ENCODE peak calls at places on chromosomes 12 and 14, in eight cellular contexts. L is left lung; O is left ventricle myocardium inferior; B is kidney; A is CD8-positive, alpha-beta T cell; M is tibial artery; V is CD4-positive, alpha-beta memory T cell; Q is H9. F is an unnamed sample.
A peak's percentile ranks its signal among the peaks of the same experiment; 100 is the strongest.

GRCh38 chr14:76333664-76334063 is 42.3 kb upstream of the ESRRB start:
- DNase-seq in L (no peak), O (no peak), B (no peak), A (no peak), M (no peak), V (no peak), Q (no peak), F (no peak)

GRCh38 chr12:54352891-54353874 is 11.1 kb downstream of the GPR84 start:
- DNase-seq in L (peak; percentile 40), O (no peak), B (no peak), A (no peak), M (no peak), V (no peak), Q (peak; percentile 47), F (no peak)

GRCh38 chr14:21997300-21997699 is 323.7 kb upstream of the OR4E1 start:
- DNase-seq in L (no peak), O (no peak), B (no peak), A (peak; percentile 24), M (no peak), V (peak; percentile 52), Q (peak; percentile 74), F (no peak)

GRCh38 chr12:120721866-120722265 is 3.8 kb upstream of the ACADS start:
- DNase-seq in L (no peak), O (no peak), B (no peak), A (no peak), M (no peak), V (no peak), Q (no peak), F (no peak)

GRCh38 chr12:46524778-46525177 is 152.2 kb upstream of the SLC38A2 start:
- DNase-seq in L (peak; percentile 65), O (peak; percentile 92), B (peak; percentile 92), A (no peak), M (peak; percentile 65), V (no peak), Q (no peak), F (no peak)

GRCh38 chr12:109092484-109093021 is 719 bp downstream of the ALKBH2 start:
- DNase-seq in L (no peak), O (no peak), B (no peak), A (no peak), M (no peak), V (no peak), Q (no peak), F (no peak)

GRCh38 chr12:110825530-110825929 is 21.3 kb upstream of the CCDC63 start:
- DNase-seq in L (no peak), O (no peak), B (no peak), A (no peak), M (no peak), V (no peak), Q (no peak), F (no peak)

GRCh38 chr12:73678335-73678734 is 859.3 kb upstream of the ATXN7L3B start:
- DNase-seq in L (no peak), O (no peak), B (no peak), A (no peak), M (no peak), V (no peak), Q (no peak), F (no peak)

GRCh38 chr14:104855532-104856090 is 9.5 kb upstream of the CEP170B start:
- DNase-seq in L (no peak), O (no peak), B (peak; percentile 53), A (no peak), M (no peak), V (no peak), Q (no peak), F (no peak)

GRCh38 chr14:97456958-97457357 is 659.8 kb downstream of the VRK1 start:
- DNase-seq in L (no peak), O (no peak), B (no peak), A (peak; percentile 44), M (no peak), V (peak; percentile 3), Q (no peak), F (no peak)

GRCh38 chr14:49057838-49058510 is 528.2 kb downstream of the RPS29 start:
- DNase-seq in L (no peak), O (no peak), B (no peak), A (no peak), M (no peak), V (no peak), Q (no peak), F (no peak)

GRCh38 chr12:38166225-38166624 is 150.3 kb upstream of the ALG10B start:
- DNase-seq in L (no peak), O (no peak), B (no peak), A (no peak), M (no peak), V (no peak), Q (no peak), F (no peak)

GRCh38 chr12:70052931-70053497 is 190.2 kb upstream of the CNOT2 start:
- DNase-seq in L (peak; percentile 44), O (no peak), B (no peak), A (no peak), M (peak; percentile 60), V (no peak), Q (no peak), F (no peak)

GRCh38 chr14:26204362-26204953 is 393.4 kb downstream of the NOVA1 start:
- DNase-seq in L (no peak), O (no peak), B (no peak), A (no peak), M (no peak), V (no peak), Q (no peak), F (no peak)

GRCh38 chr14:60085085-60085484 is 6.6 kb upstream of the PCNX4 start:
- DNase-seq in L (no peak), O (no peak), B (no peak), A (no peak), M (no peak), V (no peak), Q (no peak), F (no peak)

GRCh38 chr12:131795688-131796410 is 32.3 kb upstream of the MMP17 start:
- DNase-seq in L (peak; percentile 72), O (no peak), B (no peak), A (no peak), M (no peak), V (no peak), Q (peak; percentile 85), F (no peak)

GRCh38 chr12:131794573-131794972 is 33.6 kb upstream of the MMP17 start:
- DNase-seq in L (no peak), O (no peak), B (no peak), A (no peak), M (no peak), V (no peak), Q (no peak), F (no peak)

GRCh38 chr12:131796411-131796736 is 31.8 kb upstream of the MMP17 start:
- DNase-seq in L (no peak), O (no peak), B (no peak), A (no peak), M (no peak), V (no peak), Q (no peak), F (no peak)

GRCh38 chr12:131794061-131794460 is 34.1 kb upstream of the MMP17 start:
- DNase-seq in L (no peak), O (no peak), B (no peak), A (no peak), M (no peak), V (no peak), Q (no peak), F (no peak)

DNA sequence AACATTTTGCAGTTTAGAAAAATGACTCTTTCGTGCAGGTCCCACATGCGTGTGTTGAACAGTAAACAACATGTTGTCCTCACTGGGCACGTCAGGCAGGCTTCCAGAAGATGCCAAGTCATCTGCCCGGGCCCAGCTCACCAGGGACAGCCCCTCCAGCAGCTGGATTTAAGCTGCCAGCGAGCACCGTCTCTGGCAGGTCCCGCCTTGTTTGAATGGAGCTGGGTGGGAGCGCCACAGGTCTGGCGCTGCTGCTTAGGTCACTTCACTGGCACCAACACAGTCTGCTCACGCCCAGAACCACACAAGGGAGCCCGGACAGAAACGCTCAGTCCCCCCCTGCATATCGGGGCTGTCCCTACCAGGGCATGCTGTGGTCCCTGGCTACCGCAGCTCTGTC is 33.1 kb upstream of the MMP17 start:
- DNase-seq in L (no peak), O (no peak), B (no peak), A (no peak), M (no peak), V (no peak), Q (no peak), F (no peak)
- H3K27ac ChIP-seq in L (no peak overlapping the region), O (no peak overlapping the region), B (no peak overlapping the region), A (no peak overlapping the region), M (no peak overlapping the region), V (no peak overlapping the region), Q (no peak overlapping the region), F (no peak overlapping the region)

GRCh38 chr12:96050139-96050538 is 14.8 kb upstream of the LTA4H start:
- DNase-seq in L (no peak), O (no peak), B (no peak), A (no peak), M (no peak), V (no peak), Q (no peak), F (no peak)

GRCh38 chr12:96047621-96048211 is 12.3 kb upstream of the LTA4H start:
- DNase-seq in L (peak; percentile 73), O (no peak), B (no peak), A (no peak), M (peak; percentile 37), V (peak; percentile 40), Q (no peak), F (peak; percentile 55)

GRCh38 chr12:96047151-96047620 is 11.8 kb upstream of the LTA4H start:
- DNase-seq in L (no peak), O (no peak), B (no peak), A (no peak), M (no peak), V (no peak), Q (no peak), F (no peak)

GRCh38 chr12:96048392-96048969 is 13.1 kb upstream of the LTA4H start:
- DNase-seq in L (no peak), O (no peak), B (no peak), A (no peak), M (no peak), V (no peak), Q (no peak), F (no peak)

DNA sequence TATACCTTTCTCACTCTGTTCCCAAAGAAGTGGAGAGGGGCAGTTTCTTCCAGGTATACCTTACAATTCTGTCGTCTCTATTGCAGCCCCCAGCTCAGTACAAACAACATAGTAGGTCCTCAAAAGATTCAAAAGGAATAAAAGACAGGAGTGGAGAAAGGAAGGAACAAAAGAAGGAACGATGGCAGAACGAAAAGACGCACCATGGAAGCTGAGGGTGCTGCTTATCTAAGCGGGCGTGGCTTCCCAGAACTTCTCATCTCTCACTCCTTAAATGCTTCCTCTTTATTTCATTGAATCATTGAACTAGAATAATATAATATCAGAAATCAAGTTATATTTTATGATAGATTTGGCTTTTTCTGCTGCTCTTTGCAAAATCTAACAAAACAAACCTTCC is 13.7 kb upstream of the LTA4H start:
- DNase-seq in L (no peak), O (no peak), B (no peak), A (no peak), M (no peak), V (no peak), Q (no peak), F (no peak)
- H3K27ac ChIP-seq in L (peak overlapping the region; percentile 90), O (no peak overlapping the region), B (no peak overlapping the region), A (no peak overlapping the region), M (no peak overlapping the region), V (no peak overlapping the region), Q (no peak overlapping the region), F (no peak overlapping the region)

GRCh38 chr12:102902093-102902492 is 15.0 kb downstream of the PAH start:
- DNase-seq in L (no peak), O (no peak), B (no peak), A (no peak), M (no peak), V (no peak), Q (no peak), F (no peak)
- H3K27ac ChIP-seq in L (no peak overlapping the region), O (no peak overlapping the region), B (no peak overlapping the region), A (no peak overlapping the region), M (no peak overlapping the region), V (no peak overlapping the region), Q (no peak overlapping the region), F (no peak overlapping the region)

GRCh38 chr12:102051431-102051965 is 10.3 kb downstream of the WASHC3 start:
- DNase-seq in L (no peak), O (no peak), B (no peak), A (no peak), M (no peak), V (no peak), Q (no peak), F (no peak)
- H3K27ac ChIP-seq in L (no peak overlapping the region), O (no peak overlapping the region), B (no peak overlapping the region), A (no peak overlapping the region), M (no peak overlapping the region), V (no peak overlapping the region), Q (no peak overlapping the region), F (no peak overlapping the region)

F was measured in naive thymus-derived CD4-positive, alpha-beta T cell.